ENCODE peak calls at places on chromosomes 13 and 19, in ten cellular contexts. One of them, this sample, is unnamed.
A peak's percentile ranks its signal among the peaks of the same experiment; 100 is the strongest.

GRCh38 chr19:48681127-48681470 is 8.3 kb upstream of the NTN5 start:
- DNase-seq in transverse colon: no peak
- DNase-seq in effector memory CD4-positive, alpha-beta T cell: no peak
- DNase-seq in heart left ventricle: no peak
- DNase-seq in left lung: no peak
- DNase-seq in mesendoderm: no peak
- DNase-seq in Peyer's patch: no peak
- DNase-seq in choroid plexus epithelial cell: peak; percentile 77
- DNase-seq in naive thymus-derived CD4-positive, alpha-beta T cell: no peak
- DNase-seq in AG09309: peak; percentile 60
- DNase-seq in this sample: no peak

GRCh38 chr13:69857188-69857821 is 250.3 kb upstream of the ATXN8OS start:
- DNase-seq in choroid plexus epithelial cell: peak; percentile 60
- DNase-seq in effector memory CD4-positive, alpha-beta T cell: no peak
- DNase-seq in Peyer's patch: no peak
- DNase-seq in heart left ventricle: no peak
- DNase-seq in naive thymus-derived CD4-positive, alpha-beta T cell: no peak
- DNase-seq in AG09309: no peak
- DNase-seq in mesendoderm: peak; percentile 81
- DNase-seq in transverse colon: no peak
- DNase-seq in left lung: no peak
- DNase-seq in this sample: peak; percentile 57

GRCh38 chr13:90766503-90766902 is 581.0 kb upstream of the MIR17HG start:
- DNase-seq in left lung: no peak
- DNase-seq in AG09309: no peak
- DNase-seq in naive thymus-derived CD4-positive, alpha-beta T cell: no peak
- DNase-seq in mesendoderm: no peak
- DNase-seq in transverse colon: no peak
- DNase-seq in effector memory CD4-positive, alpha-beta T cell: no peak
- DNase-seq in Peyer's patch: no peak
- DNase-seq in choroid plexus epithelial cell: no peak
- DNase-seq in heart left ventricle: no peak
- DNase-seq in this sample: no peak

GRCh38 chr19:51251453-51251790 is 542 bp downstream of the SIGLECL1 start:
- DNase-seq in left lung: no peak
- DNase-seq in mesendoderm: no peak
- DNase-seq in naive thymus-derived CD4-positive, alpha-beta T cell: no peak
- DNase-seq in Peyer's patch: no peak
- DNase-seq in AG09309: no peak
- DNase-seq in choroid plexus epithelial cell: no peak
- DNase-seq in effector memory CD4-positive, alpha-beta T cell: no peak
- DNase-seq in heart left ventricle: no peak
- DNase-seq in transverse colon: no peak
- DNase-seq in this sample: no peak

GRCh38 chr19:34793562-34793961 is 20.5 kb upstream of the ZNF599 start:
- DNase-seq in choroid plexus epithelial cell: peak; percentile 6
- DNase-seq in AG09309: no peak
- DNase-seq in transverse colon: no peak
- DNase-seq in effector memory CD4-positive, alpha-beta T cell: no peak
- DNase-seq in mesendoderm: no peak
- DNase-seq in naive thymus-derived CD4-positive, alpha-beta T cell: no peak
- DNase-seq in heart left ventricle: no peak
- DNase-seq in Peyer's patch: no peak
- DNase-seq in left lung: no peak
- DNase-seq in this sample: no peak

GRCh38 chr13:50761406-50761805 is 82.1 kb downstream of the DLEU7 start:
- DNase-seq in choroid plexus epithelial cell: no peak
- DNase-seq in AG09309: no peak
- DNase-seq in heart left ventricle: no peak
- DNase-seq in Peyer's patch: no peak
- DNase-seq in left lung: no peak
- DNase-seq in effector memory CD4-positive, alpha-beta T cell: no peak
- DNase-seq in mesendoderm: no peak
- DNase-seq in naive thymus-derived CD4-positive, alpha-beta T cell: no peak
- DNase-seq in transverse colon: no peak
- DNase-seq in this sample: no peak

GRCh38 chr13:112894673-112895481 is 74.1 kb upstream of the MCF2L start:
- DNase-seq in transverse colon: no peak
- DNase-seq in Peyer's patch: no peak
- DNase-seq in left lung: no peak
- DNase-seq in AG09309: no peak
- DNase-seq in choroid plexus epithelial cell: no peak
- DNase-seq in naive thymus-derived CD4-positive, alpha-beta T cell: no peak
- DNase-seq in heart left ventricle: no peak
- DNase-seq in effector memory CD4-positive, alpha-beta T cell: no peak
- DNase-seq in mesendoderm: no peak
- DNase-seq in this sample: no peak

GRCh38 chr13:50805805-50806204 is 37.7 kb downstream of the DLEU7 start:
- DNase-seq in choroid plexus epithelial cell: peak; percentile 47
- DNase-seq in transverse colon: no peak
- DNase-seq in mesendoderm: peak; percentile 16
- DNase-seq in AG09309: no peak
- DNase-seq in naive thymus-derived CD4-positive, alpha-beta T cell: no peak
- DNase-seq in left lung: no peak
- DNase-seq in Peyer's patch: no peak
- DNase-seq in effector memory CD4-positive, alpha-beta T cell: no peak
- DNase-seq in heart left ventricle: no peak
- DNase-seq in this sample: no peak

GRCh38 chr13:40664100-40665060 is 2.1 kb downstream of the FOXO1 start:
- DNase-seq in AG09309: no peak
- DNase-seq in effector memory CD4-positive, alpha-beta T cell: peak; percentile 65
- DNase-seq in choroid plexus epithelial cell: peak; percentile 61
- DNase-seq in mesendoderm: peak; percentile 79
- DNase-seq in heart left ventricle: peak; percentile 90
- DNase-seq in Peyer's patch: peak; percentile 93
- DNase-seq in transverse colon: peak; percentile 90
- DNase-seq in left lung: peak; percentile 83
- DNase-seq in naive thymus-derived CD4-positive, alpha-beta T cell: peak; percentile 69
- DNase-seq in this sample: peak; percentile 76
- H3K4me3 ChIP-seq in AG09309: peak overlapping the region; percentile 81
- H3K4me3 ChIP-seq in effector memory CD4-positive, alpha-beta T cell: peak overlapping the region; percentile 96
- H3K4me3 ChIP-seq in choroid plexus epithelial cell: peak overlapping the region; percentile 95
- H3K4me3 ChIP-seq in mesendoderm: peak overlapping the region; percentile 94
- H3K4me3 ChIP-seq in heart left ventricle: peak overlapping the region; percentile 91
- H3K4me3 ChIP-seq in Peyer's patch: peak overlapping the region; percentile 96
- H3K4me3 ChIP-seq in transverse colon: peak overlapping the region; percentile 98
- H3K4me3 ChIP-seq in left lung: peak overlapping the region; percentile 93
- H3K4me3 ChIP-seq in naive thymus-derived CD4-positive, alpha-beta T cell: peak overlapping the region; percentile 84
- H3K4me3 ChIP-seq in this sample: peak overlapping the region; percentile 100

GRCh38 chr13:24301434-24301833 is 7.9 kb upstream of the C1QTNF9 start:
- DNase-seq in effector memory CD4-positive, alpha-beta T cell: no peak
- DNase-seq in choroid plexus epithelial cell: no peak
- DNase-seq in mesendoderm: peak; percentile 10
- DNase-seq in AG09309: no peak
- DNase-seq in left lung: no peak
- DNase-seq in transverse colon: no peak
- DNase-seq in heart left ventricle: no peak
- DNase-seq in naive thymus-derived CD4-positive, alpha-beta T cell: no peak
- DNase-seq in Peyer's patch: no peak
- DNase-seq in this sample: no peak

GRCh38 chr13:24307211-24308067 is 1.9 kb upstream of the C1QTNF9 start:
- DNase-seq in transverse colon: peak; percentile 33
- DNase-seq in heart left ventricle: no peak
- DNase-seq in left lung: peak; percentile 76
- DNase-seq in AG09309: no peak
- DNase-seq in choroid plexus epithelial cell: no peak
- DNase-seq in effector memory CD4-positive, alpha-beta T cell: no peak
- DNase-seq in Peyer's patch: no peak
- DNase-seq in mesendoderm: peak; percentile 8
- DNase-seq in naive thymus-derived CD4-positive, alpha-beta T cell: no peak
- DNase-seq in this sample: peak; percentile 13

GRCh38 chr13:24301911-24302310 is 7.5 kb upstream of the C1QTNF9 start:
- DNase-seq in Peyer's patch: no peak
- DNase-seq in transverse colon: no peak
- DNase-seq in left lung: no peak
- DNase-seq in heart left ventricle: no peak
- DNase-seq in choroid plexus epithelial cell: no peak
- DNase-seq in naive thymus-derived CD4-positive, alpha-beta T cell: no peak
- DNase-seq in AG09309: no peak
- DNase-seq in mesendoderm: no peak
- DNase-seq in effector memory CD4-positive, alpha-beta T cell: no peak
- DNase-seq in this sample: no peak

GRCh38 chr13:24306632-24307031 is 2.7 kb upstream of the C1QTNF9 start:
- DNase-seq in naive thymus-derived CD4-positive, alpha-beta T cell: no peak
- DNase-seq in mesendoderm: no peak
- DNase-seq in choroid plexus epithelial cell: peak; percentile 35
- DNase-seq in transverse colon: no peak
- DNase-seq in heart left ventricle: no peak
- DNase-seq in Peyer's patch: no peak
- DNase-seq in AG09309: peak; percentile 31
- DNase-seq in left lung: no peak
- DNase-seq in effector memory CD4-positive, alpha-beta T cell: no peak
- DNase-seq in this sample: no peak

DNA sequence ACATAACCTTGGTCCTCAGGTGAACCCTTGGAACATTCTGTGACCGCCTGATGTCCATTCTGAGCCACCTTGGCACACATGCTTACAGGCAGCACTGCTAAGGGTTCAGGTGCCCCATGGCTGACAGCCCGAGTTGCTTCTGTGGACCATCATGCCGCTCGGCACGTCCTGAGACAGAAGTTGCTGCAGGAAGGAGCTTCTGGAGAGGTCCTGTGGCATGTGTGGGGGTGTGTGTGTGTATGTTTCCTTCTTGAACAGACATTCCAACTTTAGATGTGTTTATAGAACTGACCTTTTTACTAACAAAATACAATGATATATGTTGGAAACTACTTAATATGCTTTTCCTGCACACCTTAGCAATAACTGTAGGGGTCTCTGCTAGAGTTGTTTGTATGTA is 4.8 kb upstream of the C1QTNF9 start:
- DNase-seq in naive thymus-derived CD4-positive, alpha-beta T cell: no peak
- DNase-seq in heart left ventricle: no peak
- DNase-seq in mesendoderm: no peak
- DNase-seq in AG09309: no peak
- DNase-seq in left lung: no peak
- DNase-seq in Peyer's patch: no peak
- DNase-seq in transverse colon: no peak
- DNase-seq in effector memory CD4-positive, alpha-beta T cell: no peak
- DNase-seq in choroid plexus epithelial cell: no peak
- DNase-seq in this sample: no peak
- H3K4me3 ChIP-seq in naive thymus-derived CD4-positive, alpha-beta T cell: no peak overlapping the region
- H3K4me3 ChIP-seq in heart left ventricle: no peak overlapping the region
- H3K4me3 ChIP-seq in mesendoderm: no peak overlapping the region
- H3K4me3 ChIP-seq in AG09309: no peak overlapping the region
- H3K4me3 ChIP-seq in left lung: no peak overlapping the region
- H3K4me3 ChIP-seq in Peyer's patch: no peak overlapping the region
- H3K4me3 ChIP-seq in transverse colon: no peak overlapping the region
- H3K4me3 ChIP-seq in effector memory CD4-positive, alpha-beta T cell: no peak overlapping the region
- H3K4me3 ChIP-seq in choroid plexus epithelial cell: no peak overlapping the region
- H3K4me3 ChIP-seq in this sample: no peak overlapping the region

DNA sequence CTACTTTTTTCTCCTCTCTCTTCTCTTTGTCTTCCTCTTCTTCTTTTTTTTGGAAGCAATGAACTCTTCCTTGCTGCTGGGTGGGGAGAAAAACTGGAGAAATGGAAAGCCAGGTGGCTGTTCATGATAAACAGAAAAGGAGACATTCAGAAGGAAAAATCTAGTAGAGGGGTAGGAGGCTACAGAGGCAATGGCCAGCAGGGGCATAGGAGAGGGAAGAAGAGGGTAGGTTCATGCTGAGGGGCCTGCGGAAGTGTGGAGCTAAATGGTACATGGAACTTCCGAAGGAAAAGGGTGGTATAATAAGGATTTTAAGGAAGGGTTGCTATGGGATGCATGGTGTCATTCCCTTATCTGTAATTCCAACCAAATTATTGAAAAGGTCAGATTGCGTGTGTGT is 17.5 kb upstream of the HS6ST3 start:
- DNase-seq in transverse colon: no peak
- DNase-seq in Peyer's patch: no peak
- DNase-seq in heart left ventricle: no peak
- DNase-seq in effector memory CD4-positive, alpha-beta T cell: no peak
- DNase-seq in left lung: no peak
- DNase-seq in AG09309: no peak
- DNase-seq in naive thymus-derived CD4-positive, alpha-beta T cell: no peak
- DNase-seq in mesendoderm: peak; percentile 39
- DNase-seq in choroid plexus epithelial cell: no peak
- DNase-seq in this sample: no peak
- H3K4me3 ChIP-seq in transverse colon: no peak overlapping the region
- H3K4me3 ChIP-seq in Peyer's patch: no peak overlapping the region
- H3K4me3 ChIP-seq in heart left ventricle: no peak overlapping the region
- H3K4me3 ChIP-seq in effector memory CD4-positive, alpha-beta T cell: no peak overlapping the region
- H3K4me3 ChIP-seq in left lung: no peak overlapping the region
- H3K4me3 ChIP-seq in AG09309: no peak overlapping the region
- H3K4me3 ChIP-seq in naive thymus-derived CD4-positive, alpha-beta T cell: no peak overlapping the region
- H3K4me3 ChIP-seq in mesendoderm: no peak overlapping the region
- H3K4me3 ChIP-seq in choroid plexus epithelial cell: no peak overlapping the region
- H3K4me3 ChIP-seq in this sample: no peak overlapping the region

GRCh38 chr19:40610396-40611064 is 9.4 kb downstream of the LTBP4 start:
- DNase-seq in naive thymus-derived CD4-positive, alpha-beta T cell: peak; percentile 79
- DNase-seq in mesendoderm: no peak
- DNase-seq in transverse colon: peak; percentile 73
- DNase-seq in Peyer's patch: peak; percentile 80
- DNase-seq in choroid plexus epithelial cell: no peak
- DNase-seq in left lung: peak; percentile 70
- DNase-seq in heart left ventricle: peak; percentile 84
- DNase-seq in AG09309: no peak
- DNase-seq in effector memory CD4-positive, alpha-beta T cell: peak; percentile 69
- DNase-seq in this sample: peak; percentile 65

GRCh38 chr19:40609561-40610395 is 8.6 kb downstream of the LTBP4 start:
- DNase-seq in transverse colon: peak; percentile 97
- DNase-seq in mesendoderm: peak; percentile 95
- DNase-seq in heart left ventricle: peak; percentile 92
- DNase-seq in choroid plexus epithelial cell: peak; percentile 62
- DNase-seq in naive thymus-derived CD4-positive, alpha-beta T cell: peak; percentile 78
- DNase-seq in left lung: peak; percentile 96
- DNase-seq in AG09309: no peak
- DNase-seq in effector memory CD4-positive, alpha-beta T cell: peak; percentile 70
- DNase-seq in Peyer's patch: peak; percentile 98
- DNase-seq in this sample: peak; percentile 96

GRCh38 chr19:40611900-40612698 is 10.9 kb downstream of the LTBP4 start:
- DNase-seq in transverse colon: no peak
- DNase-seq in effector memory CD4-positive, alpha-beta T cell: no peak
- DNase-seq in left lung: no peak
- DNase-seq in Peyer's patch: no peak
- DNase-seq in heart left ventricle: peak; percentile 28
- DNase-seq in naive thymus-derived CD4-positive, alpha-beta T cell: no peak
- DNase-seq in mesendoderm: no peak
- DNase-seq in AG09309: no peak
- DNase-seq in choroid plexus epithelial cell: no peak
- DNase-seq in this sample: no peak

GRCh38 chr19:40612831-40613668 is 11.9 kb downstream of the LTBP4 start:
- DNase-seq in naive thymus-derived CD4-positive, alpha-beta T cell: peak; percentile 63
- DNase-seq in mesendoderm: peak; percentile 81
- DNase-seq in transverse colon: peak; percentile 70
- DNase-seq in choroid plexus epithelial cell: peak; percentile 79
- DNase-seq in effector memory CD4-positive, alpha-beta T cell: no peak
- DNase-seq in Peyer's patch: peak; percentile 83
- DNase-seq in heart left ventricle: peak; percentile 72
- DNase-seq in AG09309: no peak
- DNase-seq in left lung: no peak
- DNase-seq in this sample: peak; percentile 49

DNA sequence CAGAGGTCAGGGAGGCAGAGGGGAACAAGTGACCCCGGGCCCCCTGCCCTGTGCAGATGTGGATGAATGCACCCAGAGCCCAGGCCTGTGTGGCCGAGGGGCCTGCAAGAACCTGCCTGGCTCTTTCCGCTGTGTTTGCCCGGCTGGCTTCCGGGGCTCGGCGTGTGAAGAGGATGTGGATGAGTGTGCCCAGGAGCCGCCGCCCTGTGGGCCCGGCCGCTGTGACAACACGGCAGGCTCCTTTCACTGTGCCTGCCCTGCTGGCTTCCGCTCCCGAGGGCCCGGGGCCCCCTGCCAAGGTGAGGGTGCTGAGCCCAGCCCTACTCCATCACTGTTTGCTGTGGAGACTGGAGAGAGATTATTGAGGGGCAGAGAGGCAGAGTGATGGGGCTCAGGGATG is 9.9 kb downstream of the LTBP4 start:
- DNase-seq in transverse colon: peak; percentile 64
- DNase-seq in naive thymus-derived CD4-positive, alpha-beta T cell: no peak
- DNase-seq in Peyer's patch: peak; percentile 75
- DNase-seq in effector memory CD4-positive, alpha-beta T cell: no peak
- DNase-seq in AG09309: no peak
- DNase-seq in left lung: no peak
- DNase-seq in mesendoderm: no peak
- DNase-seq in choroid plexus epithelial cell: no peak
- DNase-seq in heart left ventricle: peak; percentile 46
- DNase-seq in this sample: peak; percentile 22
- H3K4me3 ChIP-seq in transverse colon: no peak overlapping the region
- H3K4me3 ChIP-seq in naive thymus-derived CD4-positive, alpha-beta T cell: no peak overlapping the region
- H3K4me3 ChIP-seq in Peyer's patch: no peak overlapping the region
- H3K4me3 ChIP-seq in effector memory CD4-positive, alpha-beta T cell: no peak overlapping the region
- H3K4me3 ChIP-seq in AG09309: peak overlapping the region; percentile 48
- H3K4me3 ChIP-seq in left lung: peak overlapping the region; percentile 52
- H3K4me3 ChIP-seq in mesendoderm: no peak overlapping the region
- H3K4me3 ChIP-seq in choroid plexus epithelial cell: no peak overlapping the region
- H3K4me3 ChIP-seq in heart left ventricle: peak overlapping the region; percentile 57
- H3K4me3 ChIP-seq in this sample: no peak overlapping the region